ENCODE peak calls at places on chromosomes 4 and X, in eight cellular contexts. G is CD4-positive, alpha-beta T cell; K is left ventricle myocardium superior; L is Right ventricle myocardium superior; B is effector memory CD8-positive, alpha-beta T cell; T is RWPE2; V is heart right ventricle; X is heart left ventricle. H is an unnamed sample.
A peak's percentile ranks its signal among the peaks of the same experiment; 100 is the strongest.

GRCh38 chr4:121370729-121371325 is 10.0 kb downstream of the QRFPR start:
- ATAC-seq in G (no peak), B (peak; percentile 48), K (peak; percentile 60), T (peak; percentile 56), L (peak; percentile 85), X (peak; percentile 54), V (peak; percentile 53), H (no peak)

GRCh38 chrX:154327026-154327820 is 31.6 kb downstream of the TKTL1 start:
- ATAC-seq in V (peak; percentile 14), L (peak; percentile 73), X (peak; percentile 59), K (peak; percentile 76), G (peak; percentile 96), T (no peak), B (peak; percentile 98), H (peak; percentile 71)

GRCh38 chr4:175377203-175377602 is 434.9 kb downstream of the GPM6A start:
- ATAC-seq in T (no peak), X (no peak), V (no peak), K (no peak), G (no peak), L (no peak), B (no peak), H (no peak)

GRCh38 chr4:26197018-26197779 is 123.6 kb upstream of the RBPJ start:
- ATAC-seq in L (no peak), B (peak; percentile 94), V (peak; percentile 23), X (no peak), K (no peak), G (peak; percentile 82), T (peak; percentile 99), H (peak; percentile 85)

GRCh38 chr4:155954118-155954503 is 445 bp upstream of the CTSO start:
- ATAC-seq in T (no peak), V (no peak), X (no peak), K (no peak), G (no peak), L (no peak), B (no peak), H (no peak)

GRCh38 chrX:13652256-13653021 is 502 bp upstream of the TCEANC start:
- ATAC-seq in V (no peak), X (no peak), K (no peak), B (no peak), T (peak; percentile 57), L (no peak), G (no peak), H (no peak)

GRCh38 chr4:55079451-55080173 is 45.8 kb downstream of the KDR start:
- ATAC-seq in B (no peak), K (peak; percentile 72), X (peak; percentile 89), L (peak; percentile 72), T (no peak), G (no peak), V (peak; percentile 53), H (no peak)

GRCh38 chr4:113683143-113683542 is 78.4 kb downstream of the CAMK2D start:
- ATAC-seq in V (no peak), G (peak; percentile 96), B (peak; percentile 97), T (peak; percentile 70), L (no peak), K (no peak), X (no peak), H (peak; percentile 83)

GRCh38 chrX:108223606-108224005 is 132.0 kb downstream of the ATG4A start:
- ATAC-seq in X (no peak), B (no peak), K (peak; percentile 66), V (no peak), T (no peak), L (peak; percentile 38), G (no peak), H (no peak)

GRCh38 chr4:118962540-118962939 is 73.9 kb downstream of the SYNPO2 start:
- ATAC-seq in K (peak; percentile 14), G (no peak), L (peak; percentile 39), T (no peak), B (no peak), V (no peak), X (no peak), H (no peak)

GRCh38 chrX:12903646-12904045 is 2.8 kb upstream of the TLR8 start:
- ATAC-seq in G (no peak), X (no peak), V (no peak), T (no peak), B (no peak), K (no peak), L (no peak), H (no peak)

GRCh38 chr4:83589283-83589682 is 53.4 kb downstream of the GPAT3 start:
- ATAC-seq in X (peak; percentile 34), K (peak; percentile 17), B (no peak), V (no peak), T (no peak), G (no peak), L (no peak), H (no peak)